ENCODE peak calls at places on chromosomes 13 and 19, in ten cellular contexts. R is astrocyte, D is SK-N-SH, S is fibroblast of lung, T is osteoblast, V is mesenchymal stem cell, K is IMR-90, N is PC-3, F is neural progenitor cell, H is DND-41. L is an unnamed sample.

GRCh38 chr13:96766311-96766710 is 228.0 kb downstream of the OXGR1 start:
- DNase-seq in F (no peak), S (no peak), H (no peak), R (no peak), N (no peak), V (no peak), T (peak; percentile 27), D (no peak), K (no peak), L (no peak)

GRCh38 chr19:1170938-1171754 is 2.9 kb downstream of the SBNO2 start:
- DNase-seq in D (no peak), S (peak; percentile 42), R (no peak), K (no peak), T (no peak), F (peak; percentile 40), N (peak; percentile 33), V (no peak), H (no peak), L (no peak)

GRCh38 chr13:113456116-113456702 is 2.9 kb upstream of the ADPRHL1 start:
- DNase-seq in S (no peak), R (no peak), D (no peak), T (no peak), N (no peak), V (no peak), H (no peak), K (no peak), F (no peak), L (no peak)

GRCh38 chr13:45119469-45119989 is 781 bp upstream of the GTF2F2 start:
- DNase-seq in T (peak; percentile 44), R (peak; percentile 80), D (peak; percentile 37), N (no peak), V (peak; percentile 51), H (peak; percentile 72), S (peak; percentile 72), F (peak; percentile 18), K (peak; percentile 77), L (peak; percentile 65)

GRCh38 chr19:39347332-39348227 is 5.4 kb downstream of the SAMD4B start:
- DNase-seq in H (no peak), R (peak; percentile 49), K (peak; percentile 53), S (no peak), D (no peak), V (peak; percentile 49), F (no peak), N (no peak), T (peak; percentile 85), L (no peak)

GRCh38 chr19:47507031-47507430 is 7.8 kb downstream of the NAPA start:
- DNase-seq in N (no peak), T (no peak), S (no peak), H (no peak), R (no peak), F (no peak), V (no peak), D (no peak), K (no peak), L (no peak)

GRCh38 chr19:13613447-13613846 is 107.2 kb upstream of the CACNA1A start:
- DNase-seq in R (no peak), S (no peak), N (no peak), D (no peak), F (no peak), T (no peak), V (no peak), H (no peak), K (no peak), L (no peak)

GRCh38 chr13:99628442-99628841 is 127.2 kb downstream of the TM9SF2 start:
- DNase-seq in K (no peak), S (no peak), N (no peak), D (no peak), F (no peak), T (no peak), H (no peak), V (no peak), R (no peak), L (no peak)

GRCh38 chr13:112183544-112184145 is 116.7 kb downstream of the SOX1 start:
- DNase-seq in D (no peak), K (no peak), S (no peak), V (no peak), T (no peak), F (no peak), H (no peak), N (no peak), R (no peak), L (no peak)
- H3K9me3 ChIP-seq in D (no peaks in the 10 kb centered on the region), K (peaks cover 71% of the 10 kb centered on the region), S (no peaks in the 10 kb centered on the region), V (no peaks in the 10 kb centered on the region), T (no peaks in the 10 kb centered on the region), F (no peaks in the 10 kb centered on the region), H (no peaks in the 10 kb centered on the region), N (no peaks in the 10 kb centered on the region), R (peaks cover 13% of the 10 kb centered on the region), L (no peaks in the 10 kb centered on the region)

GRCh38 chr13:77579971-77580370 is 44.5 kb downstream of the SCEL start:
- DNase-seq in K (no peak), V (no peak), N (no peak), T (no peak), R (no peak), H (no peak), D (no peak), S (no peak), F (no peak), L (no peak)

GRCh38 chr13:77580748-77581147 is 45.2 kb downstream of the SCEL start:
- DNase-seq in V (no peak), R (no peak), T (no peak), H (no peak), S (no peak), F (no peak), K (no peak), D (no peak), N (no peak), L (no peak)

GRCh38 chr13:77583551-77583950 is 48.0 kb downstream of the SCEL start:
- DNase-seq in D (no peak), K (no peak), N (no peak), T (no peak), H (no peak), F (no peak), S (no peak), R (no peak), V (no peak), L (no peak)

GRCh38 chr13:77584111-77584510 is 48.6 kb downstream of the SCEL start:
- DNase-seq in V (no peak), H (peak; percentile 7), T (no peak), R (no peak), F (no peak), K (no peak), D (no peak), N (no peak), S (no peak), L (no peak)
- H2AFZ ChIP-seq in V (no peak overlapping the region), H (no peak overlapping the region), T (no peak overlapping the region), R (peak overlapping the region; percentile 27), F (no peak overlapping the region), K (no peak overlapping the region), D (no peak overlapping the region), N (no peak overlapping the region), S (no peak overlapping the region), L (no peak overlapping the region)

DNA sequence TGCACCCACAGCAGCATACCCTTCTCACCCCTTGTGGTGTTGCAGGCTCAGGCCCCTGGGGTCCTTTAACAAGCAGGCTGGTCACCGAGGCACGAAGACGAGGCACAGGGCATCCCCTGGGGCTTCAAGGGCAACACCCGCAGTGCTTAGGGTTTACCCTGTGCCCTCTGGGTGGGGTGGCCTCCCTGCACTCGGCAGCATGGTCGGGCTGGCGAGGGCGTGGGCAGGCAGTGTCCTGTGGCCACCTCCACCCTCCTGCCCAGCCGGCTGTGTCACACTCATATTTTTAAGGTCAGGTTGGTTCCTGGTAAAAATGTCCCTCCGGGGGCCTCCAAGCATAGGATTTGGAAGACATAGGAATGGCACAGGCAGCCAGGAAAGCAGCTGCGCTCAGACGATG is 11.4 kb upstream of the ZNF135 start:
- DNase-seq in H (no peak), V (no peak), K (no peak), R (no peak), T (peak; percentile 55), F (no peak), S (no peak), N (no peak), D (no peak), L (no peak)
- H3K9me3 ChIP-seq in H (peaks cover 18% of the 10 kb centered on the region), V (peaks cover 48% of the 10 kb centered on the region), K (peaks cover 79% of the 10 kb centered on the region), R (peaks cover 24% of the 10 kb centered on the region), T (peaks cover 3% of the 10 kb centered on the region), F (no peaks in the 10 kb centered on the region), S (no peaks in the 10 kb centered on the region), N (peaks cover 48% of the 10 kb centered on the region), D (no peaks in the 10 kb centered on the region), L (peaks cover 43% of the 10 kb centered on the region)

GRCh38 chr19:7515471-7516226 is at the start of gene ZNF358:
- DNase-seq in D (peak; percentile 98), K (peak; percentile 46), N (peak; percentile 69), T (peak; percentile 100), V (peak; percentile 68), F (peak; percentile 96), S (peak; percentile 82), H (peak; percentile 70), R (peak; percentile 42), L (no peak)

GRCh38 chr19:7515091-7515470 is 822 bp upstream of the ZNF358 start:
- DNase-seq in D (no peak), T (no peak), N (no peak), F (no peak), S (peak; percentile 82), R (no peak), V (peak; percentile 96), K (peak; percentile 66), H (no peak), L (no peak)

GRCh38 chr19:7513809-7514642 is 1.9 kb upstream of the ZNF358 start:
- DNase-seq in H (no peak), V (no peak), D (peak; percentile 63), T (no peak), N (no peak), S (no peak), R (no peak), F (no peak), K (no peak), L (no peak)

GRCh38 chr19:7516878-7517277 is 975 bp downstream of the ZNF358 start:
- DNase-seq in H (no peak), S (no peak), K (no peak), V (no peak), T (peak; percentile 94), D (peak; percentile 52), N (no peak), F (no peak), R (no peak), L (no peak)

GRCh38 chr19:7516281-7516862 is 469 bp downstream of the ZNF358 start:
- DNase-seq in K (no peak), D (no peak), N (no peak), T (peak; percentile 93), S (no peak), H (no peak), R (no peak), V (no peak), F (peak; percentile 12), L (no peak)
- H2AFZ ChIP-seq in K (peak overlapping the region; percentile 83), D (no peak overlapping the region), N (peak overlapping the region; percentile 58), T (peak overlapping the region; percentile 31), S (no peak overlapping the region), H (peak overlapping the region; percentile 75), R (peak overlapping the region; percentile 18), V (no peak overlapping the region), F (no peak overlapping the region), L (no peak overlapping the region)

DNA sequence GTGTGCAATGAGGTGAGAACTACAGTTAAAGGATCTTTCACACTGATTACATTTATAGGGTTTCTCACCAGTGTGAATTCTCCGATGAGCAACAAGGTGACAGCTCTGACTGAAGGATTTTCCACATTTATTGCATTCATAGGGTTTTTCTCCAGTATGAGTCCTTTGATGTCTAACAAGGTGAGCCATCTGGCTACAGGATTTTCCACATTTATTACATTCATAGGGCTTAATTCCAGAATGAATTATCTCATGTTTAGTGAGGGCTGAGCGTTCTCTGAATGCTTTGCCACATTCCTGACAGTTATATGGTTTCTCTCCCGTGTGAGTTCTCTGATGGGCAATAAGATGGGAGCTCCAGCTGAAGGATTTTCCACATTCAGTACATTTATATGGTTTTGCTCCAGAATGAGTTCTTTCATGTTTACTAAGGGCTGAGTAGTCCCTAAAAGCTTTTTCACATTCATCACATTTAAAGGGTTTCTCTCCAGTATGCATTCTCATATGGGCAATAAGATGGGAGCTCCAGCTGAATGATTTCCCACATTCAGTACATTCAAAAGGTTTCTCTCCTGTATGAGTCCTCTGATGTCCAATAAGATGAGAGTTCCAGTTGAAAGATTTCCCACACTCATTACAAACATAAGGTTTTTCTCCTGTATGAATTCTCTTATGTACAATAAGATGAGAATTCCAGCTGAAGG is 4.4 kb upstream of the C19orf18 start:
- DNase-seq in H (no peak), K (no peak), D (no peak), T (no peak), F (no peak), N (peak; percentile 7), S (peak; percentile 19), V (peak; percentile 32), R (no peak), L (no peak)
- H3K9me3 ChIP-seq in H (peaks cover 93% of the 10 kb centered on the region), K (peaks cover 94% of the 10 kb centered on the region), D (peaks cover 64% of the 10 kb centered on the region), T (peaks cover 78% of the 10 kb centered on the region), F (peaks cover 83% of the 10 kb centered on the region), N (peaks cover 91% of the 10 kb centered on the region), S (peaks cover 4% of the 10 kb centered on the region), V (peaks cover 97% of the 10 kb centered on the region), R (peaks cover 85% of the 10 kb centered on the region), L (peaks cover 86% of the 10 kb centered on the region)

L was measured in Karpas-422.